ENCODE peak calls at places on chromosomes 12 and 14, in nine cellular contexts. R, Q, Y, A, M, S, P, D and F are unnamed samples.

GRCh38 chr12:50246873-50247612 is 36.3 kb downstream of the LIMA1 start:
- DNase-seq in R (no peak), Q (no peak), Y (peak; percentile 97), A (no peak), M (peak; percentile 97), S (peak; percentile 55), P (no peak), D (peak; percentile 100), F (peak; percentile 81)

GRCh38 chr12:3751151-3752095 is 1.5 kb downstream of the CRACR2A start:
- DNase-seq in R (no peak), Q (no peak), Y (no peak), A (no peak), M (no peak), S (no peak), P (no peak), D (no peak), F (no peak)

GRCh38 chr12:57872362-57872761 is 25.8 kb upstream of the CTDSP2 start:
- DNase-seq in R (no peak), Q (no peak), Y (no peak), A (no peak), M (no peak), S (no peak), P (no peak), D (no peak), F (peak; percentile 65)

GRCh38 chr12:58249610-58250009 is 308.2 kb downstream of the ATP23 start:
- DNase-seq in R (no peak), Q (no peak), Y (no peak), A (no peak), M (no peak), S (no peak), P (no peak), D (peak; percentile 25), F (no peak)

GRCh38 chr14:101736071-101736470 is 25.4 kb upstream of the PPP2R5C start:
- DNase-seq in R (no peak), Q (no peak), Y (no peak), A (no peak), M (no peak), S (no peak), P (no peak), D (no peak), F (no peak)

GRCh38 chr12:109069307-109070231 is 17.2 kb downstream of the USP30 start:
- DNase-seq in R (no peak), Q (no peak), Y (no peak), A (no peak), M (no peak), S (no peak), P (no peak), D (no peak), F (no peak)

GRCh38 chr12:108666326-108666995 is 32.8 kb upstream of the SELPLG start:
- DNase-seq in R (no peak), Q (no peak), Y (peak; percentile 61), A (no peak), M (peak; percentile 36), S (no peak), P (no peak), D (peak; percentile 78), F (no peak)

GRCh38 chr12:92764820-92765219 is 62.0 kb downstream of the PLEKHG7 start:
- DNase-seq in R (no peak), Q (no peak), Y (peak; percentile 47), A (no peak), M (peak; percentile 34), S (no peak), P (no peak), D (peak; percentile 69), F (no peak)

GRCh38 chr12:14417717-14418116 is 52.2 kb downstream of the ATF7IP start:
- DNase-seq in R (peak; percentile 64), Q (no peak), Y (peak; percentile 94), A (peak; percentile 69), M (peak; percentile 94), S (peak; percentile 55), P (no peak), D (peak; percentile 93), F (no peak)

GRCh38 chr14:69726761-69727511 is 40.0 kb upstream of the SRSF5 start:
- DNase-seq in R (peak; percentile 62), Q (peak; percentile 28), Y (peak; percentile 82), A (peak; percentile 82), M (peak; percentile 70), S (peak; percentile 84), P (no peak), D (peak; percentile 60), F (peak; percentile 17)

GRCh38 chr12:127656261-127656660 is 610.7 kb upstream of the TMEM132C start:
- DNase-seq in R (no peak), Q (no peak), Y (no peak), A (no peak), M (peak; percentile 38), S (no peak), P (no peak), D (no peak), F (no peak)

GRCh38 chr14:47012533-47012932 is 361.0 kb upstream of the RPL10L start:
- DNase-seq in R (no peak), Q (no peak), Y (no peak), A (no peak), M (no peak), S (no peak), P (no peak), D (no peak), F (no peak)

GRCh38 chr14:77641534-77642341 is 25.3 kb upstream of the SPTLC2 start:
- DNase-seq in R (peak; percentile 36), Q (no peak), Y (peak; percentile 82), A (peak; percentile 45), M (peak; percentile 53), S (peak; percentile 94), P (peak; percentile 48), D (peak; percentile 74), F (no peak)

GRCh38 chr14:102209224-102209966 is 69.7 kb downstream of the WDR20 start:
- DNase-seq in R (peak; percentile 68), Q (no peak), Y (peak; percentile 33), A (peak; percentile 46), M (no peak), S (no peak), P (no peak), D (peak; percentile 34), F (no peak)

GRCh38 chr12:87405918-87406317 is 623.3 kb downstream of the C12orf50 start:
- DNase-seq in R (no peak), Q (no peak), Y (peak; percentile 29), A (no peak), M (no peak), S (no peak), P (no peak), D (no peak), F (no peak)

GRCh38 chr12:51028126-51028810 is 2.1 kb upstream of the SLC11A2 start:
- DNase-seq in R (no peak), Q (peak; percentile 43), Y (peak; percentile 63), A (no peak), M (peak; percentile 43), S (peak; percentile 60), P (peak; percentile 83), D (peak; percentile 67), F (peak; percentile 21)

GRCh38 chr12:120711411-120711810 is 1.2 kb downstream of the UNC119B start:
- DNase-seq in R (no peak), Q (no peak), Y (no peak), A (no peak), M (no peak), S (no peak), P (no peak), D (no peak), F (no peak)

GRCh38 chr12:64169999-64170398 is 52.1 kb downstream of the KICS2 start:
- DNase-seq in R (no peak), Q (peak; percentile 57), Y (no peak), A (no peak), M (peak; percentile 24), S (no peak), P (no peak), D (no peak), F (no peak)

GRCh38 chr14:97920201-97920600 is 1123.0 kb downstream of the VRK1 start:
- DNase-seq in R (no peak), Q (no peak), Y (no peak), A (no peak), M (no peak), S (no peak), P (no peak), D (no peak), F (no peak)

GRCh38 chr12:89370850-89371249 is 18.5 kb upstream of the DUSP6 start:
- DNase-seq in R (no peak), Q (no peak), Y (peak; percentile 90), A (peak; percentile 9), M (peak; percentile 83), S (peak; percentile 54), P (no peak), D (peak; percentile 65), F (no peak)

GRCh38 chr12:33678221-33678964 is 238.8 kb upstream of the SYT10 start:
- DNase-seq in R (no peak), Q (no peak), Y (no peak), A (no peak), M (no peak), S (no peak), P (no peak), D (no peak), F (no peak)

GRCh38 chr14:64979336-64980074 is 7.2 kb upstream of the FNTB start:
- DNase-seq in R (no peak), Q (no peak), Y (peak; percentile 23), A (no peak), M (peak; percentile 60), S (no peak), P (no peak), D (peak; percentile 43), F (no peak)

GRCh38 chr12:104599985-104600712 is 143.4 kb downstream of the CHST11 start:
- DNase-seq in R (no peak), Q (no peak), Y (no peak), A (no peak), M (no peak), S (no peak), P (no peak), D (no peak), F (no peak)

GRCh38 chr12:47166365-47166764 is 86.6 kb upstream of the AMIGO2 start:
- DNase-seq in R (no peak), Q (no peak), Y (no peak), A (no peak), M (no peak), S (no peak), P (no peak), D (no peak), F (no peak)

GRCh38 chr12:96047621-96048211 is 12.3 kb upstream of the LTA4H start:
- DNase-seq in R (no peak), Q (peak; percentile 34), Y (peak; percentile 84), A (no peak), M (peak; percentile 73), S (peak; percentile 93), P (peak; percentile 60), D (peak; percentile 83), F (peak; percentile 41)

GRCh38 chr12:52057958-52058576 is 6.8 kb downstream of the NR4A1 start:
- DNase-seq in R (no peak), Q (no peak), Y (no peak), A (no peak), M (no peak), S (no peak), P (no peak), D (no peak), F (no peak)

GRCh38 chr12:131831635-131832041 is 3.4 kb downstream of the MMP17 start:
- DNase-seq in R (peak; percentile 54), Q (peak; percentile 23), Y (peak; percentile 77), A (peak; percentile 70), M (no peak), S (no peak), P (no peak), D (peak; percentile 86), F (no peak)

GRCh38 chr14:61615743-61616523 is 79.4 kb upstream of the HIF1A start:
- DNase-seq in R (no peak), Q (no peak), Y (peak; percentile 60), A (no peak), M (no peak), S (no peak), P (no peak), D (no peak), F (no peak)